ENCODE peak calls at places on chromosome 17, in nine cellular contexts. E is neural crest cell, F is AG10803, C is lower lobe of right lung, M is thoracic aorta, P is heart right ventricle, T is fibroblast of lung, H is heart left ventricle, L is prostate gland. W is an unnamed sample.

GRCh38 chr17:16313159-16314090 is 39.8 kb downstream of the CENPV start:
- DNase-seq in E (no peak), F (no peak), C (no peak), M (no peak), P (no peak), T (peak; percentile 64), H (no peak), L (no peak), W (peak; percentile 40)

GRCh38 chr17:15332338-15332737 is 9.1 kb downstream of the TEKT3 start:
- DNase-seq in E (no peak), F (no peak), C (no peak), M (no peak), P (no peak), T (no peak), H (no peak), L (no peak), W (no peak)

GRCh38 chr17:50708050-50709000 is 611 bp upstream of the ANKRD40 start:
- DNase-seq in E (no peak), F (peak; percentile 32), C (no peak), M (no peak), P (no peak), T (no peak), H (no peak), L (no peak), W (peak; percentile 44)

GRCh38 chr17:45265823-45266222 is 3.9 kb upstream of the SPATA32 start:
- DNase-seq in E (no peak), F (peak; percentile 90), C (no peak), M (no peak), P (no peak), T (peak; percentile 83), H (no peak), L (no peak), W (peak; percentile 82)

GRCh38 chr17:61460796-61461585 is 8.8 kb downstream of the TBX4 start:
- DNase-seq in E (no peak), F (no peak), C (no peak), M (no peak), P (no peak), T (no peak), H (no peak), L (no peak), W (no peak)

GRCh38 chr17:11893862-11894261 is 103.4 kb downstream of the ZNF18 start:
- DNase-seq in E (no peak), F (no peak), C (no peak), M (no peak), P (no peak), T (no peak), H (no peak), L (no peak), W (no peak)

GRCh38 chr17:82434216-82434565 is 15.8 kb upstream of the OGFOD3 start:
- DNase-seq in E (no peak), F (no peak), C (no peak), M (no peak), P (no peak), T (no peak), H (no peak), L (no peak), W (no peak)

GRCh38 chr17:9957244-9957643 is 52.2 kb upstream of the RCVRN start:
- DNase-seq in E (no peak), F (no peak), C (no peak), M (no peak), P (no peak), T (no peak), H (no peak), L (no peak), W (no peak)

GRCh38 chr17:69050999-69051775 is 9.5 kb downstream of the ABCA9 start:
- DNase-seq in E (no peak), F (peak; percentile 78), C (no peak), M (no peak), P (no peak), T (peak; percentile 20), H (no peak), L (no peak), W (peak; percentile 57)

GRCh38 chr17:74149597-74150427 is 53.7 kb upstream of the RPL38 start:
- DNase-seq in E (no peak), F (no peak), C (no peak), M (no peak), P (no peak), T (no peak), H (no peak), L (no peak), W (no peak)
- TF ChIP-seq CTCF in E (no peak), F (no peak), C (no peak), M (no peak), P (no peak), T (no peak), H (no peak), L (no peak), W (no peak)

DNA sequence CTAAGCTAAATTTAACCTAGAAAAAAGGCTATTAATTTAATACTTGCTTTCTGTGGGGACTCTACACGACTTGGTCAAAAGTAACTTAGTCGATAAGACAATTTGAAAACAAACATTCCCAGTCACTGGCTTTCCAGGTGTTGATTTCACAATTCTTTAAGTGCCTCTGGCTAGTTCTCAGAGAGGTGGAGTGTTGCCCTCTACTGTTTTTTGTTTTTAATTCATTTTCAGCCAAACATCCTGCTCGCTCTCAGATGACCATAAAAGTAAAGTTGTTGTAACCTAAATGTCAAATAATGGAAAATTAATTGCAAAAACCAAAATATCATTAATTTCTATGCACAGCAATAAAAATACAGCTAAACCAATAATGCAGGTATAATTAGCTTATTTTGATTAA is 107.1 kb downstream of the MYO1D start:
- DNase-seq in E (no peak), F (no peak), C (no peak), M (no peak), P (no peak), T (no peak), H (no peak), L (no peak), W (no peak)
- TF ChIP-seq CTCF in E (peak; percentile 44), F (no peak), C (peak; percentile 13), M (no peak), P (no peak), T (peak; percentile 8), H (no peak), L (no peak), W (no peak)

GRCh38 chr17:58527949-58528348 is 13.5 kb upstream of the MTMR4 start:
- DNase-seq in E (no peak), F (no peak), C (no peak), M (no peak), P (no peak), T (peak; percentile 82), H (no peak), L (no peak), W (peak; percentile 56)

GRCh38 chr17:58528443-58528842 is 14.0 kb upstream of the MTMR4 start:
- DNase-seq in E (no peak), F (no peak), C (no peak), M (no peak), P (no peak), T (no peak), H (no peak), L (no peak), W (no peak)

GRCh38 chr17:58529275-58529674 is 14.8 kb upstream of the MTMR4 start:
- DNase-seq in E (no peak), F (no peak), C (no peak), M (no peak), P (no peak), T (no peak), H (no peak), L (no peak), W (no peak)

GRCh38 chr17:58525239-58525638 is 10.8 kb upstream of the MTMR4 start:
- DNase-seq in E (no peak), F (peak; percentile 92), C (no peak), M (peak; percentile 31), P (peak; percentile 72), T (peak; percentile 90), H (no peak), L (no peak), W (peak; percentile 80)

GRCh38 chr17:58527306-58527705 is 12.9 kb upstream of the MTMR4 start:
- DNase-seq in E (no peak), F (no peak), C (no peak), M (no peak), P (no peak), T (no peak), H (no peak), L (no peak), W (no peak)
- TF ChIP-seq CTCF in E (peak; percentile 24), F (peak; percentile 6), C (no peak), M (no peak), P (no peak), T (peak; percentile 20), H (no peak), L (no peak), W (peak; percentile 8)

GRCh38 chr17:43006639-43007551 is at the start of gene IFI35:
- DNase-seq in E (peak; percentile 36), F (peak; percentile 79), C (peak; percentile 91), M (no peak), P (peak; percentile 82), T (peak; percentile 83), H (peak; percentile 87), L (peak; percentile 85), W (peak; percentile 90)
- TF ChIP-seq CTCF in E (peak; percentile 41), F (peak; percentile 41), C (peak; percentile 54), M (peak; percentile 18), P (peak; percentile 55), T (peak; percentile 27), H (peak; percentile 45), L (peak; percentile 52), W (peak; percentile 21)

GRCh38 chr17:80782536-80783427 is 208.9 kb upstream of the CHMP6 start:
- DNase-seq in E (no peak), F (peak; percentile 44), C (no peak), M (no peak), P (no peak), T (peak; percentile 36), H (no peak), L (no peak), W (no peak)
- TF ChIP-seq CTCF in E (no peak), F (no peak), C (no peak), M (no peak), P (no peak), T (no peak), H (no peak), L (no peak), W (no peak)

GRCh38 chr17:62690168-62690897 is 62.9 kb downstream of the MRC2 start:
- DNase-seq in E (no peak), F (no peak), C (no peak), M (no peak), P (no peak), T (no peak), H (no peak), L (no peak), W (no peak)
- TF ChIP-seq CTCF in E (no peak), F (no peak), C (no peak), M (no peak), P (no peak), T (no peak), H (no peak), L (no peak), W (no peak)

GRCh38 chr17:40443196-40443987 is at the start of gene IGFBP4:
- DNase-seq in E (peak; percentile 75), F (peak; percentile 77), C (peak; percentile 89), M (no peak), P (peak; percentile 86), T (peak; percentile 77), H (peak; percentile 86), L (peak; percentile 67), W (peak; percentile 76)
- TF ChIP-seq CTCF in E (peak; percentile 48), F (peak; percentile 48), C (peak; percentile 45), M (peak; percentile 24), P (peak; percentile 32), T (peak; percentile 31), H (peak; percentile 47), L (peak; percentile 16), W (peak; percentile 19)